ENCODE peak calls at places on chromosome 5, in ten cellular contexts. B is bronchial epithelial cell, E is Calu3, Q is A549, Z is heart right ventricle, H is osteoblast, W is tibial nerve, X is lower lobe of right lung, L is WERI-Rb-1, A is left lung. V is an unnamed sample.
A peak's percentile ranks its signal among the peaks of the same experiment; 100 is the strongest.

GRCh38 chr5:180136661-180137381 is 65.3 kb upstream of the RNF130 start:
- DNase-seq in Q (no peak), L (no peak), H (peak; percentile 63), W (no peak), A (no peak), X (peak; percentile 34), E (no peak), B (no peak), Z (no peak), V (peak; percentile 9)

GRCh38 chr5:16937023-16937379 is 913 bp upstream of the MYO10 start:
- DNase-seq in X (peak; percentile 59), Q (no peak), A (no peak), L (no peak), B (peak; percentile 87), Z (no peak), W (no peak), H (no peak), E (peak; percentile 60), V (no peak)

GRCh38 chr5:78649816-78650561 is 1.4 kb upstream of the LHFPL2 start:
- DNase-seq in Q (no peak), Z (no peak), H (peak; percentile 90), E (no peak), X (no peak), W (no peak), L (no peak), B (no peak), A (no peak), V (no peak)

GRCh38 chr5:148760945-148761638 is 65.3 kb upstream of the ADRB2 start:
- DNase-seq in W (no peak), X (no peak), A (no peak), B (no peak), L (no peak), Z (no peak), H (peak; percentile 21), Q (no peak), E (no peak), V (no peak)

GRCh38 chr5:148733601-148734438 is 79.5 kb upstream of the HTR4 start:
- DNase-seq in Z (peak; percentile 86), X (peak; percentile 67), A (no peak), W (peak; percentile 75), B (peak; percentile 65), H (peak; percentile 54), Q (peak; percentile 81), L (peak; percentile 71), E (peak; percentile 89), V (peak; percentile 56)

GRCh38 chr5:76692274-76692540 is 23.7 kb upstream of the F2R start:
- DNase-seq in W (no peak), X (no peak), H (no peak), B (no peak), Z (no peak), L (no peak), E (no peak), Q (no peak), A (no peak), V (no peak)

GRCh38 chr5:93850311-93850710 is 108.9 kb upstream of the POU5F2 start:
- DNase-seq in B (no peak), Q (peak; percentile 3), Z (no peak), X (no peak), A (no peak), L (peak; percentile 16), W (no peak), E (no peak), H (no peak), V (no peak)

GRCh38 chr5:1709186-1709803 is 90.3 kb downstream of the MRPL36 start:
- DNase-seq in Q (no peak), L (no peak), X (no peak), B (no peak), Z (no peak), E (no peak), W (no peak), H (no peak), A (no peak), V (no peak)

GRCh38 chr5:151523335-151523734 is 67.8 kb downstream of the FAT2 start:
- DNase-seq in H (peak; percentile 94), Z (no peak), X (no peak), Q (peak; percentile 63), E (peak; percentile 48), L (peak; percentile 55), W (no peak), A (no peak), B (peak; percentile 55), V (no peak)

GRCh38 chr5:69334793-69335268 is 2.2 kb upstream of the CCDC125 start:
- DNase-seq in X (peak; percentile 94), Q (peak; percentile 85), W (peak; percentile 78), Z (peak; percentile 85), H (peak; percentile 95), B (peak; percentile 57), E (peak; percentile 90), A (peak; percentile 97), L (peak; percentile 88), V (peak; percentile 48)

GRCh38 chr5:68074633-68075032 is 140.9 kb upstream of the PIK3R1 start:
- DNase-seq in E (peak; percentile 4), L (peak; percentile 12), H (no peak), X (no peak), W (no peak), Q (no peak), Z (no peak), B (no peak), A (no peak), V (no peak)

GRCh38 chr5:119417891-119418781 is 34.2 kb upstream of the HSD17B4 start:
- DNase-seq in A (no peak), Z (no peak), Q (no peak), H (no peak), L (no peak), B (peak; percentile 60), E (no peak), X (no peak), W (no peak), V (no peak)

GRCh38 chr5:104198156-104198555 is 635.6 kb upstream of the NUDT12 start:
- DNase-seq in Q (peak; percentile 7), E (no peak), W (no peak), H (no peak), B (peak; percentile 36), Z (no peak), A (no peak), X (no peak), L (no peak), V (no peak)

GRCh38 chr5:159953609-159954008 is 37.3 kb downstream of the ADRA1B start:
- DNase-seq in Z (no peak), H (no peak), E (no peak), Q (no peak), A (no peak), W (no peak), B (no peak), X (no peak), L (no peak), V (no peak)

GRCh38 chr5:159947708-159948358 is 31.6 kb downstream of the ADRA1B start:
- DNase-seq in L (peak; percentile 46), H (no peak), E (no peak), X (no peak), Q (peak; percentile 19), A (no peak), Z (no peak), B (no peak), W (no peak), V (no peak)

GRCh38 chr5:159955056-159955624 is 38.9 kb downstream of the ADRA1B start:
- DNase-seq in Z (no peak), E (no peak), A (no peak), W (no peak), H (no peak), X (no peak), Q (no peak), L (no peak), B (no peak), V (no peak)

GRCh38 chr5:159951834-159952233 is 35.6 kb downstream of the ADRA1B start:
- DNase-seq in X (no peak), A (no peak), L (no peak), E (no peak), Z (no peak), H (no peak), B (no peak), W (no peak), Q (no peak), V (no peak)

GRCh38 chr5:159951387-159951786 is 35.1 kb downstream of the ADRA1B start:
- DNase-seq in W (no peak), X (no peak), Q (peak; percentile 26), E (no peak), A (no peak), H (no peak), B (no peak), L (peak; percentile 39), Z (no peak), V (no peak)
- TF ChIP-seq CTCF in W (no peak), X (no peak), Q (peak; percentile 13), E (no peak), A (no peak), H (peak; percentile 40), B (no peak), L (peak; percentile 64), Z (no peak), V (no peak)

GRCh38 chr5:33257807-33258491 is 182.8 kb upstream of the TARS1 start:
- DNase-seq in Q (peak; percentile 17), W (no peak), H (no peak), Z (no peak), E (no peak), X (no peak), L (no peak), B (peak; percentile 73), A (no peak), V (no peak)
- TF ChIP-seq CTCF in Q (no peak), W (no peak), H (peak; percentile 31), Z (peak; percentile 33), E (no peak), X (no peak), L (no peak), B (no peak), A (no peak), V (no peak)

GRCh38 chr5:75051217-75051751 is 1.1 kb downstream of the GCNT4 start:
- DNase-seq in Z (no peak), L (no peak), W (no peak), B (no peak), Q (no peak), E (peak; percentile 49), H (no peak), A (no peak), X (no peak), V (no peak)

GRCh38 chr5:75048457-75048953 is 3.9 kb downstream of the GCNT4 start:
- DNase-seq in L (no peak), Q (no peak), H (peak; percentile 48), W (no peak), X (no peak), Z (no peak), A (no peak), B (no peak), E (no peak), V (no peak)

GRCh38 chr5:75049581-75050274 is 2.6 kb downstream of the GCNT4 start:
- DNase-seq in A (no peak), Q (peak; percentile 83), Z (peak; percentile 33), E (peak; percentile 85), W (no peak), H (peak; percentile 88), B (peak; percentile 79), L (peak; percentile 63), X (peak; percentile 51), V (peak; percentile 35)

GRCh38 chr5:75052461-75053285 is at the start of gene GCNT4:
- DNase-seq in E (peak; percentile 60), A (peak; percentile 87), H (peak; percentile 83), Q (peak; percentile 56), L (peak; percentile 41), Z (peak; percentile 24), W (no peak), B (no peak), X (peak; percentile 74), V (peak; percentile 34)

GRCh38 chr5:75050415-75050814 is 1.9 kb downstream of the GCNT4 start:
- DNase-seq in A (no peak), X (no peak), L (peak; percentile 50), E (peak; percentile 26), Z (no peak), W (no peak), H (no peak), B (no peak), Q (peak; percentile 58), V (no peak)
- TF ChIP-seq CTCF in A (no peak), X (no peak), L (peak; percentile 73), E (no peak), Z (no peak), W (no peak), H (peak; percentile 15), B (peak; percentile 57), Q (no peak), V (no peak)

GRCh38 chr5:142770650-142771609 is 753 bp downstream of the ARHGAP26 start:
- DNase-seq in H (peak; percentile 76), L (peak; percentile 49), W (peak; percentile 19), X (peak; percentile 74), Z (peak; percentile 67), B (peak; percentile 52), Q (peak; percentile 61), E (peak; percentile 83), A (peak; percentile 93), V (peak; percentile 57)
- TF ChIP-seq CTCF in H (no peak), L (peak; percentile 26), W (no peak), X (no peak), Z (peak; percentile 31), B (peak; percentile 38), Q (peak; percentile 33), E (no peak), A (no peak), V (no peak)